ENCODE peak calls at places on chromosomes 12 and 14, in nine cellular contexts. One of them, this sample, is unnamed.

GRCh38 chr12:131030472-131031328 is 77.0 kb downstream of the ADGRD1 start:
- DNase-seq in endothelial cell: no peak
- DNase-seq in activated CD8-positive, alpha-beta T cell treated with anti-CD3 and anti-CD28 coated beads for 36 hours: no peak
- DNase-seq in Peyer's patch: no peak
- DNase-seq in A549: no peak
- DNase-seq in cardiac fibroblast: no peak
- DNase-seq in ovary: no peak
- DNase-seq in hepatocyte: no peak
- DNase-seq in GM12878: no peak
- DNase-seq in this sample: no peak

GRCh38 chr14:35352274-35353233 is 52.0 kb downstream of the NFKBIA start:
- DNase-seq in endothelial cell: peak
- DNase-seq in activated CD8-positive, alpha-beta T cell treated with anti-CD3 and anti-CD28 coated beads for 36 hours: no peak
- DNase-seq in Peyer's patch: no peak
- DNase-seq in A549: no peak
- DNase-seq in cardiac fibroblast: no peak
- DNase-seq in ovary: no peak
- DNase-seq in hepatocyte: no peak
- DNase-seq in GM12878: no peak
- DNase-seq in this sample: no peak

GRCh38 chr12:67663121-67663520 is 14.6 kb downstream of the DYRK2 start:
- DNase-seq in endothelial cell: no peak
- DNase-seq in activated CD8-positive, alpha-beta T cell treated with anti-CD3 and anti-CD28 coated beads for 36 hours: no peak
- DNase-seq in Peyer's patch: no peak
- DNase-seq in A549: no peak
- DNase-seq in cardiac fibroblast: peak
- DNase-seq in ovary: no peak
- DNase-seq in hepatocyte: no peak
- DNase-seq in GM12878: no peak
- DNase-seq in this sample: no peak

GRCh38 chr12:113757223-113758002 is 208.7 kb downstream of the RBM19 start:
- DNase-seq in endothelial cell: no peak
- DNase-seq in activated CD8-positive, alpha-beta T cell treated with anti-CD3 and anti-CD28 coated beads for 36 hours: no peak
- DNase-seq in Peyer's patch: no peak
- DNase-seq in A549: no peak
- DNase-seq in cardiac fibroblast: no peak
- DNase-seq in ovary: no peak
- DNase-seq in hepatocyte: no peak
- DNase-seq in GM12878: no peak
- DNase-seq in this sample: no peak

GRCh38 chr12:7017870-7018349 is 366 bp downstream of the LPCAT3 start:
- DNase-seq in endothelial cell: no peak
- DNase-seq in activated CD8-positive, alpha-beta T cell treated with anti-CD3 and anti-CD28 coated beads for 36 hours: peak
- DNase-seq in Peyer's patch: peak
- DNase-seq in A549: peak
- DNase-seq in cardiac fibroblast: no peak
- DNase-seq in ovary: no peak
- DNase-seq in hepatocyte: no peak
- DNase-seq in GM12878: no peak
- DNase-seq in this sample: peak

GRCh38 chr12:88401153-88401552 is 179.1 kb downstream of the KITLG start:
- DNase-seq in endothelial cell: no peak
- DNase-seq in activated CD8-positive, alpha-beta T cell treated with anti-CD3 and anti-CD28 coated beads for 36 hours: no peak
- DNase-seq in Peyer's patch: no peak
- DNase-seq in A549: no peak
- DNase-seq in cardiac fibroblast: peak
- DNase-seq in ovary: no peak
- DNase-seq in hepatocyte: no peak
- DNase-seq in GM12878: no peak
- DNase-seq in this sample: peak

GRCh38 chr12:104598342-104599271 is 141.9 kb downstream of the CHST11 start:
- DNase-seq in endothelial cell: no peak
- DNase-seq in activated CD8-positive, alpha-beta T cell treated with anti-CD3 and anti-CD28 coated beads for 36 hours: no peak
- DNase-seq in Peyer's patch: no peak
- DNase-seq in A549: no peak
- DNase-seq in cardiac fibroblast: no peak
- DNase-seq in ovary: no peak
- DNase-seq in hepatocyte: no peak
- DNase-seq in GM12878: no peak
- DNase-seq in this sample: no peak

GRCh38 chr14:105525861-105526780 is at the start of gene TMEM121:
- DNase-seq in endothelial cell: peak
- DNase-seq in activated CD8-positive, alpha-beta T cell treated with anti-CD3 and anti-CD28 coated beads for 36 hours: peak
- DNase-seq in Peyer's patch: no peak
- DNase-seq in A549: peak
- DNase-seq in cardiac fibroblast: no peak
- DNase-seq in ovary: no peak
- DNase-seq in hepatocyte: peak
- DNase-seq in GM12878: no peak
- DNase-seq in this sample: peak

GRCh38 chr14:98444077-98444476 is 827.9 kb downstream of the BCL11B start:
- DNase-seq in endothelial cell: no peak
- DNase-seq in activated CD8-positive, alpha-beta T cell treated with anti-CD3 and anti-CD28 coated beads for 36 hours: peak
- DNase-seq in Peyer's patch: no peak
- DNase-seq in A549: no peak
- DNase-seq in cardiac fibroblast: no peak
- DNase-seq in ovary: no peak
- DNase-seq in hepatocyte: no peak
- DNase-seq in GM12878: no peak
- DNase-seq in this sample: peak

GRCh38 chr12:13947237-13947945 is 34.0 kb downstream of the GRIN2B start:
- DNase-seq in endothelial cell: no peak
- DNase-seq in activated CD8-positive, alpha-beta T cell treated with anti-CD3 and anti-CD28 coated beads for 36 hours: no peak
- DNase-seq in Peyer's patch: no peak
- DNase-seq in A549: no peak
- DNase-seq in cardiac fibroblast: no peak
- DNase-seq in ovary: no peak
- DNase-seq in hepatocyte: peak
- DNase-seq in GM12878: no peak
- DNase-seq in this sample: no peak

GRCh38 chr12:89470741-89471504 is 53.7 kb downstream of the GALNT4 start:
- DNase-seq in endothelial cell: no peak
- DNase-seq in activated CD8-positive, alpha-beta T cell treated with anti-CD3 and anti-CD28 coated beads for 36 hours: no peak
- DNase-seq in Peyer's patch: no peak
- DNase-seq in A549: peak
- DNase-seq in cardiac fibroblast: peak
- DNase-seq in ovary: no peak
- DNase-seq in hepatocyte: peak
- DNase-seq in GM12878: no peak
- DNase-seq in this sample: peak

GRCh38 chr12:8846305-8846704 is 23.9 kb downstream of the A2ML1 start:
- DNase-seq in endothelial cell: no peak
- DNase-seq in activated CD8-positive, alpha-beta T cell treated with anti-CD3 and anti-CD28 coated beads for 36 hours: no peak
- DNase-seq in Peyer's patch: no peak
- DNase-seq in A549: no peak
- DNase-seq in cardiac fibroblast: no peak
- DNase-seq in ovary: no peak
- DNase-seq in hepatocyte: no peak
- DNase-seq in GM12878: no peak
- DNase-seq in this sample: no peak

GRCh38 chr14:53715390-53715730 is 241.3 kb downstream of the BMP4 start:
- DNase-seq in endothelial cell: no peak
- DNase-seq in activated CD8-positive, alpha-beta T cell treated with anti-CD3 and anti-CD28 coated beads for 36 hours: no peak
- DNase-seq in Peyer's patch: no peak
- DNase-seq in A549: peak
- DNase-seq in cardiac fibroblast: peak
- DNase-seq in ovary: no peak
- DNase-seq in hepatocyte: peak
- DNase-seq in GM12878: no peak
- DNase-seq in this sample: no peak

DNA sequence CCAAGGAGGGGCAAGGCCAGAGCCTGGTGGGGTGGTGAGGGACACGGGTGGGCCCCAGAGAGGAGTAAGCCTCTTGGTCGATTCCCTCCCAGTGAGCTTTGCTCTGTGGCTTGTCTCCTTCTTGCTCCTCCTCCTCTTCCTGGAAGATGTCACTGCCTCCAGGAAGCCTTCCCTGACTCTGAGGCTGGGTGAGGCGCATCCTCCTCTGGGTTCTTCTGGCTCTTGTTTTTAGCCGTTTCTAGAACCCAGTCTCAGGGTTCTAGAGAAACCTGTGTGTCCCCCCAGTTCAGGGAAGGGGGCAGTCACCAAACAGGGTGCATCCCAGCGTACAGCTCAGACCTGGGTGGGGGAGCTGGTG is 12.6 kb downstream of the KIF26A start:
- DNase-seq in endothelial cell: no peak
- DNase-seq in activated CD8-positive, alpha-beta T cell treated with anti-CD3 and anti-CD28 coated beads for 36 hours: no peak
- DNase-seq in Peyer's patch: no peak
- DNase-seq in A549: no peak
- DNase-seq in cardiac fibroblast: no peak
- DNase-seq in ovary: no peak
- DNase-seq in hepatocyte: no peak
- DNase-seq in GM12878: no peak
- DNase-seq in this sample: no peak
- TF ChIP-seq CTCF in endothelial cell: no peak
- TF ChIP-seq CTCF in activated CD8-positive, alpha-beta T cell treated with anti-CD3 and anti-CD28 coated beads for 36 hours: no peak
- TF ChIP-seq CTCF in Peyer's patch: no peak
- TF ChIP-seq CTCF in A549: no peak
- TF ChIP-seq CTCF in cardiac fibroblast: no peak
- TF ChIP-seq CTCF in ovary: no peak
- TF ChIP-seq CTCF in hepatocyte: no peak
- TF ChIP-seq CTCF in GM12878: no peak
- TF ChIP-seq CTCF in this sample: no peak

DNA sequence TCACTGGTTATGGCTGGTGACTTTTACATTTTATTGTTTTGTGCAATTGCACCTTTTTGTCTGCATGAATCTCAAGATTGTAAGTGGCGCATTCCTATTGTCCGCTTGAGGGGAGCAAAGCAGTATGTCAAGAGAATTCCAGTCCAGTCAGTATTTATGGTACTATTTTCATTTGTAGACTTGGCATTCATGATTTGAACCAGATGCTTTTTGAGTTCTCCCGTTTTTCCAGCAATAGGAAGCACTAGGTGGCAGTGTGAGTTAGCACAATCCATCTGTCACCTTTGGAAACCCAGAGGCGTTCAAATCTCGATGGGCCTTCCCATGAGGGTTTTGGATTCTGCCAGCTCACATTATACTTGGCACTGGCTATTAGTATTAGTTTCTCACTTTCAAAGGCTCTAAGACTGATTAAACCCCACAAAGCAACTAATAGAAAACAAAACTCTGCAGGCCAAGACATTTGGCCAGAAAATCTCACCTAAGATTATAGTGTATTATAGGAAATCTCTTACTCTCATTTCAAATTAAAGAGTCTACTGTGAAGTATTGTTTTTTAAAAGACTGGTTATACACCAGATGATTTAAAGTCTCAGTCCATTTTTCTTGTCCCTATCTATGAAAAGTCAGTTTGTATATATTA is 2.2 kb downstream of the DACT1 start:
- DNase-seq in endothelial cell: peak
- DNase-seq in activated CD8-positive, alpha-beta T cell treated with anti-CD3 and anti-CD28 coated beads for 36 hours: peak
- DNase-seq in Peyer's patch: peak
- DNase-seq in A549: peak
- DNase-seq in cardiac fibroblast: peak
- DNase-seq in ovary: peak
- DNase-seq in hepatocyte: peak
- DNase-seq in GM12878: peak
- DNase-seq in this sample: no peak
- TF ChIP-seq CTCF in endothelial cell: no peak
- TF ChIP-seq CTCF in activated CD8-positive, alpha-beta T cell treated with anti-CD3 and anti-CD28 coated beads for 36 hours: no peak
- TF ChIP-seq CTCF in Peyer's patch: peak
- TF ChIP-seq CTCF in A549: peak
- TF ChIP-seq CTCF in cardiac fibroblast: peak
- TF ChIP-seq CTCF in ovary: peak
- TF ChIP-seq CTCF in hepatocyte: peak
- TF ChIP-seq CTCF in GM12878: peak
- TF ChIP-seq CTCF in this sample: peak

GRCh38 chr14:87066221-87066817 is 926.7 kb downstream of the GALC start:
- DNase-seq in endothelial cell: no peak
- DNase-seq in activated CD8-positive, alpha-beta T cell treated with anti-CD3 and anti-CD28 coated beads for 36 hours: no peak
- DNase-seq in Peyer's patch: no peak
- DNase-seq in A549: no peak
- DNase-seq in cardiac fibroblast: no peak
- DNase-seq in ovary: no peak
- DNase-seq in hepatocyte: no peak
- DNase-seq in GM12878: no peak
- DNase-seq in this sample: no peak
- TF ChIP-seq CTCF in endothelial cell: no peak
- TF ChIP-seq CTCF in activated CD8-positive, alpha-beta T cell treated with anti-CD3 and anti-CD28 coated beads for 36 hours: no peak
- TF ChIP-seq CTCF in Peyer's patch: no peak
- TF ChIP-seq CTCF in A549: no peak
- TF ChIP-seq CTCF in cardiac fibroblast: no peak
- TF ChIP-seq CTCF in ovary: no peak
- TF ChIP-seq CTCF in hepatocyte: peak
- TF ChIP-seq CTCF in GM12878: no peak
- TF ChIP-seq CTCF in this sample: peak

GRCh38 chr12:19482036-19482435 is 42.7 kb downstream of the AEBP2 start:
- DNase-seq in endothelial cell: no peak
- DNase-seq in activated CD8-positive, alpha-beta T cell treated with anti-CD3 and anti-CD28 coated beads for 36 hours: no peak
- DNase-seq in Peyer's patch: no peak
- DNase-seq in A549: no peak
- DNase-seq in cardiac fibroblast: no peak
- DNase-seq in ovary: no peak
- DNase-seq in hepatocyte: no peak
- DNase-seq in GM12878: no peak
- DNase-seq in this sample: no peak

GRCh38 chr12:19484738-19485137 is 45.4 kb downstream of the AEBP2 start:
- DNase-seq in endothelial cell: no peak
- DNase-seq in activated CD8-positive, alpha-beta T cell treated with anti-CD3 and anti-CD28 coated beads for 36 hours: peak
- DNase-seq in Peyer's patch: no peak
- DNase-seq in A549: no peak
- DNase-seq in cardiac fibroblast: no peak
- DNase-seq in ovary: no peak
- DNase-seq in hepatocyte: no peak
- DNase-seq in GM12878: no peak
- DNase-seq in this sample: no peak

GRCh38 chr12:19480459-19480858 is 41.2 kb downstream of the AEBP2 start:
- DNase-seq in endothelial cell: no peak
- DNase-seq in activated CD8-positive, alpha-beta T cell treated with anti-CD3 and anti-CD28 coated beads for 36 hours: no peak
- DNase-seq in Peyer's patch: no peak
- DNase-seq in A549: no peak
- DNase-seq in cardiac fibroblast: no peak
- DNase-seq in ovary: no peak
- DNase-seq in hepatocyte: no peak
- DNase-seq in GM12878: no peak
- DNase-seq in this sample: no peak

GRCh38 chr12:19483727-19484126 is 44.4 kb downstream of the AEBP2 start:
- DNase-seq in endothelial cell: no peak
- DNase-seq in activated CD8-positive, alpha-beta T cell treated with anti-CD3 and anti-CD28 coated beads for 36 hours: no peak
- DNase-seq in Peyer's patch: no peak
- DNase-seq in A549: no peak
- DNase-seq in cardiac fibroblast: peak
- DNase-seq in ovary: no peak
- DNase-seq in hepatocyte: no peak
- DNase-seq in GM12878: no peak
- DNase-seq in this sample: no peak

DNA sequence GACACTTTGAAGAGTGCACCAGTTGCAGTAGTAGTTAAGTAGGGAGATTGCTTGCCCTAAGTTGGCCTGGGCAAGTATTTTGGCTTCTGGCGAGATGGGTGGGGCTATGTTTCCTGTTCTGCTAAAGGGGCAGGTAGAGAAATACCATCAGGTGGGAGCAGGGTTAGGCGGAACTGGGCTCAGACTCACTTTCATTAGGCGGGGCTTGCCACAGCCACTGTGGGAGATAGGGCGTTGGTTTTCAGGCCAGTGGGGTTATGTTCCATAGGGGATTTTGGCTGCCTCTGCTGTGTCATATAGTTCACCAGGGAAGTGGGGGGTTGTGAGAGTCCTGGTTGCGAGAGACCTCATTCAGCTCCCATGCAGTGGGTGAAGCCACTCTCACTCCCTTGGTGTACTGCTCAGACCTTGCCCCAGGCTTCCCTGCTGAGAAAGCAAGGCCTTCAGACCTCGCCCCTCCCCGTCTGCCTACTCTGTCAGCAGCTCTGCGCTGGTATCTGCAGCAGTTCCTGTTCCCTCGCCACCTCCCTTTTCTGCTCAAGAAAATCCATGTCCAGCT is 43.3 kb downstream of the AEBP2 start:
- DNase-seq in endothelial cell: no peak
- DNase-seq in activated CD8-positive, alpha-beta T cell treated with anti-CD3 and anti-CD28 coated beads for 36 hours: peak
- DNase-seq in Peyer's patch: no peak
- DNase-seq in A549: no peak
- DNase-seq in cardiac fibroblast: no peak
- DNase-seq in ovary: no peak
- DNase-seq in hepatocyte: peak
- DNase-seq in GM12878: peak
- DNase-seq in this sample: no peak
- TF ChIP-seq CTCF in endothelial cell: no peak
- TF ChIP-seq CTCF in activated CD8-positive, alpha-beta T cell treated with anti-CD3 and anti-CD28 coated beads for 36 hours: no peak
- TF ChIP-seq CTCF in Peyer's patch: no peak
- TF ChIP-seq CTCF in A549: no peak
- TF ChIP-seq CTCF in cardiac fibroblast: no peak
- TF ChIP-seq CTCF in ovary: no peak
- TF ChIP-seq CTCF in hepatocyte: no peak
- TF ChIP-seq CTCF in GM12878: no peak
- TF ChIP-seq CTCF in this sample: no peak